ENCODE peak calls at places on chromosomes 12 and 14, in six cellular contexts. W is stomach, H is HepG2, D is sigmoid colon, K is A549, L is SK-N-SH. U is an unnamed sample.

GRCh38 chr14:35687335-35687939 is 121.7 kb downstream of the RALGAPA1 start:
- DNase-seq in W (no peak), H (peak), D (no peak), K (peak), L (peak), U (no peak)

GRCh38 chr14:104349950-104350349 is 211.6 kb downstream of the KIF26A start:
- DNase-seq in W (peak), H (no peak), D (peak), K (no peak), L (no peak), U (no peak)

GRCh38 chr12:49200882-49201594 is 12.2 kb upstream of the TUBA1A start:
- DNase-seq in W (no peak), H (no peak), D (no peak), K (peak), L (peak), U (no peak)

GRCh38 chr14:57549765-57550420 is 56.2 kb upstream of the CCDC198 start:
- DNase-seq in W (no peak), H (no peak), D (no peak), K (no peak), L (no peak), U (no peak)

GRCh38 chr12:124426594-124427550 is 132.0 kb downstream of the RFLNA start:
- DNase-seq in W (no peak), H (no peak), D (no peak), K (no peak), L (no peak), U (no peak)

GRCh38 chr14:30656190-30656632 is 34.1 kb downstream of the SCFD1 start:
- DNase-seq in W (no peak), H (peak), D (no peak), K (peak), L (peak), U (no peak)

GRCh38 chr14:60845523-60845922 is 111.0 kb downstream of the MNAT1 start:
- DNase-seq in W (no peak), H (no peak), D (no peak), K (no peak), L (no peak), U (no peak)

GRCh38 chr14:95121911-95122696 is 35.2 kb downstream of the DICER1 start:
- DNase-seq in W (no peak), H (no peak), D (no peak), K (no peak), L (no peak), U (no peak)

GRCh38 chr14:63952933-63953437 is 100.2 kb downstream of the SYNE2 start:
- DNase-seq in W (no peak), H (no peak), D (no peak), K (no peak), L (no peak), U (no peak)

GRCh38 chr14:31988237-31988636 is 88.9 kb upstream of the ARHGAP5 start:
- DNase-seq in W (no peak), H (peak), D (no peak), K (no peak), L (no peak), U (no peak)

GRCh38 chr12:12397184-12397583 is 40.3 kb downstream of the BORCS5 start:
- DNase-seq in W (no peak), H (no peak), D (no peak), K (no peak), L (no peak), U (no peak)

GRCh38 chr12:12396727-12397126 is 39.8 kb downstream of the BORCS5 start:
- DNase-seq in W (no peak), H (no peak), D (no peak), K (no peak), L (no peak), U (no peak)

GRCh38 chr12:12399906-12400305 is 43.0 kb downstream of the BORCS5 start:
- DNase-seq in W (no peak), H (no peak), D (no peak), K (no peak), L (no peak), U (no peak)

GRCh38 chr12:12399161-12399560 is 42.3 kb downstream of the BORCS5 start:
- DNase-seq in W (no peak), H (no peak), D (no peak), K (no peak), L (no peak), U (no peak)

GRCh38 chr12:12398026-12398859 is 41.4 kb downstream of the BORCS5 start:
- DNase-seq in W (no peak), H (peak), D (peak), K (peak), L (no peak), U (no peak)
- TF ChIP-seq EP300 in W (no peak), H (no peak), D (no peak), K (peak), L (no peak), U (no peak)

GRCh38 chr14:77991128-77991772 is 178.9 kb upstream of the NRXN3 start:
- DNase-seq in W (no peak), H (peak), D (no peak), K (no peak), L (peak), U (no peak)

GRCh38 chr14:77986808-77987207 is 183.4 kb upstream of the NRXN3 start:
- DNase-seq in W (no peak), H (no peak), D (no peak), K (no peak), L (no peak), U (no peak)

GRCh38 chr14:77988966-77989365 is 181.2 kb upstream of the NRXN3 start:
- DNase-seq in W (no peak), H (peak), D (no peak), K (no peak), L (no peak), U (no peak)

GRCh38 chr14:77988096-77988870 is 181.9 kb upstream of the NRXN3 start:
- DNase-seq in W (no peak), H (no peak), D (no peak), K (no peak), L (no peak), U (no peak)

DNA sequence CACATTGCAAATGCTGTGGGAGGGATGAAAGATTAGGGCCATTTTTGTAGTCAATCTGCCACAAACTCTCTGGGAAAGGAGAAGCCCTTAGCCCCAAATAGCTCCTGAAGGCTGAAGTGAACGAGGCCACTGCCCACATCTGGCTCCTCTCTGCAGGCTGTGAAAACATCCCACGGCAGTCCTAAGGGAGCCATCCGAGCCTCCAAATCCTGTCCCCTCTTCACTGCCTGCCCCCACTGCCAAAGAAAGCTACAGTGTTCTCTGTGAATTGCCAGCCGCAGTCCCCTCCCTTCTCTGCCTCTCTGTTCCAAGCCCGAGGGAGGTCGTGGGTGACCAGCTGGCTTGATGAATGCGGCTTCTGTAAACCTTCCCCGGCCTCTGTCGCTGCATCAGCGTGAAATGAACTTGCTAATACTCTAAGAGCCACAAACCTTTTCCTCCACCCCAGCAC is 180.7 kb upstream of the NRXN3 start:
- DNase-seq in W (no peak), H (no peak), D (no peak), K (no peak), L (no peak), U (no peak)
- H3K27ac ChIP-seq in W (no peak), H (no peak), D (peak), K (no peak), L (no peak), U (peak)

GRCh38 chr14:73754911-73755360 is 40.8 kb upstream of the PNMA1 start:
- DNase-seq in W (peak), H (no peak), D (peak), K (no peak), L (peak), U (no peak)
- TF ChIP-seq EP300 in W (no peak), H (no peak), D (no peak), K (no peak), L (no peak), U (no peak)

GRCh38 chr12:113211160-113211559 is 10.1 kb upstream of the TPCN1 start:
- DNase-seq in W (no peak), H (no peak), D (no peak), K (no peak), L (no peak), U (no peak)

GRCh38 chr12:113203852-113204760 is 17.2 kb upstream of the TPCN1 start:
- DNase-seq in W (no peak), H (peak), D (no peak), K (no peak), L (no peak), U (no peak)

GRCh38 chr12:113204806-113205205 is 16.5 kb upstream of the TPCN1 start:
- DNase-seq in W (no peak), H (no peak), D (no peak), K (no peak), L (no peak), U (no peak)

GRCh38 chr12:113207621-113208040 is 13.6 kb upstream of the TPCN1 start:
- DNase-seq in W (no peak), H (no peak), D (no peak), K (no peak), L (no peak), U (no peak)

DNA sequence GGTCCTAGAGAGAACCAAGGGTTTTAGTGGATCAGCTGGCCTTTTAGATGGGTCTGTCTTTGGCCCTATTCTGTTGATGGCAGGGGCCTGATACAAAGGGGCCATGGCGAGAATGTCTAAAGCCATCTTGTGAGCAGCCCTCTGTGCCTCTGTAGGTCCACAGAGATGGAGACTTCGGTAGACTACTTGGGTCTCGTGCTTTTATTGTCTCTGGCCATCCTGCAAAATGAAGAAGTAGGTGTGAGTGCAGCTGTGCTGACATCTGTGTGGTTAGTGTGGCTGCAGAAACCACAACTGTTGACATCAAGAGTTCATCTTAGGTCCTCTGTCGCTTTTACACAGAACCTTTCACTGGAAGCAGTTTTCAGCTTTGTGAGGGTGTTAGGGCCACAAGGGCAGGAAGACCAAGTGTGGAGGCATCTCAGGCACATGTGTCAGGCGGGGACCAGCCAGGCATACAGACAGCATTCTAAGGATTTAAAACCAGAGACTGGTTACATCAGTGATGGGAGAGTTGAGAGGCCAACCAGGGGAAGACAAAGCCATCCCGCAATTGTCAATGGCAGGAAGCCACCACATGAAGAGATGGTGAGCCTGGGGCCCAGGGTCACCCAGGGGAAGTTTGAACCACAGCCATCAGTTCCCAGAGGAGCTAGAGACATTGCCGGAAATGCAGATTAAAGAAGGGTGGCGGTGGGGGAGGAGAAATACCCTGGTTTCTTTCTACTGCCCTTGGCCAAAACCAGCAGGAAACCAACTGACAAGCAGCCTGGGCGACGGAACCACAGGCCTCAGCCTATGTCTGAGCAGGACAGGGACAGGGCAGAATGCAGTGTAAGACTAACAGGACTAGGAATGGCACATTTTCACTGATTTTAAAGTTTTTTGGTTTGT is 13.0 kb upstream of the TPCN1 start:
- DNase-seq in W (peak), H (no peak), D (peak), K (no peak), L (no peak), U (no peak)
- H3K27ac ChIP-seq in W (peak), H (no peak), D (peak), K (no peak), L (no peak), U (peak)

DNA sequence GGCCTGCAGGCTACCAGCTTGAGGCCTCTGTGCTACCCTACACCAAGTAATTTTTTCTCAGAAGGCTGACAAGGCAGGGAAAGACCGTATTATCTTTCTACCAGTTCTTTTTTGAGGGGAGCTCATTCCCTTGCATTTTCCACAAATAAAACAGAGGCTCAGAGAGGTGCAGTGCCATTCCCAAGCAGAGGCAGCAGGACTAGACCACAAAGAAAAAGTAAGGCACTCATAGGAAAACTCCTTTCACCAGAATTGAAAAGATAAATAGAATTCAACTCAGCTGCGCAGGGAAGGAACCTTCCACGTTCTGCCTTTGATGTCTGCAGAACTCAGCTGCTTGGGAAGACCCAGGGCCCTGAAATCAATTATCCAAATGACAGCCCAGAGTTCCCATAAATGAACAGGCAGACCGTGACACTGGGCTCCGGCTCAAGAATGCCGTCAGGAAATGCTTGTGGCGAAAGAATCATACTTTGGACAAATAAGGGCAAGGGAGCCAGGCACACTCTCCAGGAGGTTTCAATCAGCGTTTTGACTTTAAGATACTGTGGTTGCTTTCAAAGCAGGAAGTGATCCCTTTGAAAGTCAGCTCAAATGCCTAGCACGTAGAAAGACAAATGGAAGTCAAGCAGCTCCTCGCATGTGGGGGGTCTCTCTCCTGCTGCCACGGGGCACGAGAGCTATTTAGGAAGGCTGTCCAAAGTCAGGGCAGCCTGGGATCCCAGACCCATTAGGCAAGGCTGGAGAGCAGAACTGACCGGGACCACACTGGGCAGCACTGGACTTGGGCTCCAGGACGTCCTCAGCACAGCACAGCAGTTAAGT is 14.0 kb downstream of the KCTD10 start:
- DNase-seq in W (peak), H (peak), D (peak), K (no peak), L (peak), U (peak)
- TF ChIP-seq EP300 in W (peak), H (no peak), D (peak), K (no peak), L (peak), U (peak)

GRCh38 chr14:50363734-50364113 is 33.0 kb downstream of the CDKL1 start:
- DNase-seq in W (no peak), H (no peak), D (no peak), K (no peak), L (no peak), U (no peak)

GRCh38 chr14:50360093-50360492 is 36.6 kb downstream of the CDKL1 start:
- DNase-seq in W (no peak), H (no peak), D (no peak), K (no peak), L (no peak), U (no peak)

GRCh38 chr14:50360851-50361250 is 35.8 kb downstream of the CDKL1 start:
- DNase-seq in W (no peak), H (no peak), D (no peak), K (no peak), L (no peak), U (no peak)

GRCh38 chr14:50364792-50365191 is 31.9 kb downstream of the CDKL1 start:
- DNase-seq in W (no peak), H (no peak), D (no peak), K (no peak), L (no peak), U (no peak)

GRCh38 chr14:50362791-50363733 is 33.6 kb downstream of the CDKL1 start:
- DNase-seq in W (no peak), H (no peak), D (no peak), K (no peak), L (no peak), U (no peak)
- H3K27ac ChIP-seq in W (peak), H (no peak), D (peak), K (no peak), L (no peak), U (peak)

DNA sequence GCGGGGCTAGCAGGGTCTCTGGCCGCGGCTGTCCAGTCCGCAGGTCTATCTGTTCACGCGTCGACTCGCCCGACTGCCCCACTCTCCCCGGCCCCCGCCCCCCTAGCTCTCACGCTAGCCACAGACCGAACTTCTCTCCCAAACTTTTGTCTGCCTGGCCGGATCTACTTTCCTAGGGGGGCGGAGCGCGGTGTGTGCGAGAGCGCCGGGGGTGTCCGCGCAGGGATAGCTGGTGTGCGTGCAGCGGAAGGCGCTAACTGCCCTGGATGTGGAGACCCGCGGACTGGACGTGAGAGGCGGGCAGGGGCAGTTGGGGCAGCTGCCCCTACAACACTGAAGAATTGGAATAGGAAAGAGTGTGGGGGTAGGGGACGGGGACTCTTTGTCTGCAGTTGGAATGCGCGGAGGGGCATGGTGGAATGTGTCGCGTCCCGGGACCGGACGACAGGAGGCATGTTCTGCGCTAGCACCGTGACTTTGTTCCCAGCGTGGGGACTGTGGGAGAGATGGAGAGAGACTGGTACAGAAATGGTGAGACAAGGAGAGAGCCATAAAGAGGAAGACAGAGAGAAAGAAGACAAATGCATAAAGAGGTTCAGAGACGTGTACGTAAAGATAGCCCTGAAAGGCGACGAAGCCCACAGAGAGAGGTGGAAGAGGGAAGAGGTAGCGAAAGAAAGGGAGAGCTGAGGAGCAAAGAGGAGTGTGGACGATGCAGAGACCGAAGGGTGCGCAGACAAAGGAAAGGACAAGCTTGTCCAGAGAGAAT is at the start of gene AJUBA:
- DNase-seq in W (peak), H (peak), D (peak), K (peak), L (peak), U (peak)
- TF ChIP-seq EP300 in W (no peak), H (peak), D (no peak), K (peak), L (no peak), U (no peak)

GRCh38 chr12:104275689-104276088 is 27.9 kb upstream of the EID3 start:
- DNase-seq in W (no peak), H (no peak), D (no peak), K (no peak), L (no peak), U (no peak)

GRCh38 chr12:104273503-104273902 is 30.0 kb upstream of the EID3 start:
- DNase-seq in W (no peak), H (no peak), D (no peak), K (no peak), L (no peak), U (no peak)

GRCh38 chr12:104274811-104275210 is 28.7 kb upstream of the EID3 start:
- DNase-seq in W (no peak), H (no peak), D (no peak), K (no peak), L (no peak), U (no peak)

GRCh38 chr12:104279164-104279563 is 24.4 kb upstream of the EID3 start:
- DNase-seq in W (no peak), H (no peak), D (no peak), K (no peak), L (no peak), U (no peak)

GRCh38 chr12:104276192-104277131 is 27.1 kb upstream of the EID3 start:
- DNase-seq in W (no peak), H (no peak), D (no peak), K (no peak), L (no peak), U (no peak)
- H3K27ac ChIP-seq in W (peak), H (no peak), D (peak), K (peak), L (no peak), U (no peak)

GRCh38 chr14:99579903-99580570 is 24.0 kb downstream of the CCDC85C start:
- DNase-seq in W (peak), H (no peak), D (no peak), K (peak), L (peak), U (no peak)
- TF ChIP-seq EP300 in W (no peak), H (no peak), D (no peak), K (peak), L (no peak), U (no peak)

GRCh38 chr12:78916845-78917480 is 52.4 kb downstream of the SYT1 start:
- DNase-seq in W (no peak), H (no peak), D (no peak), K (no peak), L (no peak), U (no peak)
- H3K27ac ChIP-seq in W (no peak), H (no peak), D (no peak), K (peak), L (no peak), U (no peak)